ENCODE peak calls at places on chromosomes 12 and 14, in six cellular contexts. Y, Z, X, E, S and U are unnamed samples.

GRCh38 chr14:95311752-95312151 is 8.0 kb downstream of the CLMN start:
- DNase-seq in Y (no peak), Z (no peak), X (peak; percentile 56), E (no peak), S (no peak), U (no peak)

GRCh38 chr12:47095446-47096236 is 15.9 kb upstream of the AMIGO2 start:
- DNase-seq in Y (no peak), Z (peak; percentile 94), X (no peak), E (no peak), S (peak; percentile 79), U (no peak)

GRCh38 chr12:95322335-95322734 is 104.7 kb downstream of the VEZT start:
- DNase-seq in Y (no peak), Z (peak; percentile 91), X (no peak), E (no peak), S (no peak), U (no peak)

GRCh38 chr12:127480775-127481314 is 786.1 kb upstream of the TMEM132C start:
- DNase-seq in Y (no peak), Z (no peak), X (no peak), E (no peak), S (no peak), U (no peak)

GRCh38 chr12:109830267-109830666 is 2.9 kb downstream of the TRPV4 start:
- DNase-seq in Y (no peak), Z (no peak), X (no peak), E (no peak), S (no peak), U (no peak)

GRCh38 chr12:91819132-91819447 is 326.6 kb downstream of the BTG1 start:
- DNase-seq in Y (no peak), Z (no peak), X (no peak), E (no peak), S (no peak), U (no peak)

GRCh38 chr14:105026789-105027563 is 6.1 kb upstream of the CDCA4 start:
- DNase-seq in Y (no peak), Z (peak; percentile 62), X (no peak), E (no peak), S (peak; percentile 75), U (no peak)

GRCh38 chr12:116074686-116075085 is 202.8 kb downstream of the MED13L start:
- DNase-seq in Y (no peak), Z (peak; percentile 17), X (no peak), E (no peak), S (no peak), U (no peak)

GRCh38 chr12:104115587-104115975 is 22.4 kb downstream of the NFYB start:
- DNase-seq in Y (no peak), Z (no peak), X (no peak), E (no peak), S (no peak), U (no peak)

GRCh38 chr12:42756841-42757661 is 167.5 kb upstream of the PRICKLE1 start:
- DNase-seq in Y (no peak), Z (peak; percentile 91), X (peak; percentile 44), E (no peak), S (peak; percentile 95), U (no peak)

GRCh38 chr14:60349663-60350365 is 100.8 kb downstream of the PPM1A start:
- DNase-seq in Y (no peak), Z (peak; percentile 57), X (peak; percentile 56), E (peak; percentile 42), S (peak; percentile 61), U (peak; percentile 33)

GRCh38 chr12:111429760-111430417 is 24.2 kb downstream of the SH2B3 start:
- DNase-seq in Y (peak; percentile 58), Z (no peak), X (no peak), E (no peak), S (no peak), U (no peak)

GRCh38 chr12:55820679-55821078 is 2.8 kb downstream of the ORMDL2 start:
- DNase-seq in Y (no peak), Z (peak; percentile 29), X (peak; percentile 41), E (no peak), S (peak; percentile 25), U (no peak)

GRCh38 chr14:63996575-63997220 is 143.9 kb downstream of the SYNE2 start:
- DNase-seq in Y (no peak), Z (peak; percentile 80), X (no peak), E (no peak), S (peak; percentile 64), U (no peak)

GRCh38 chr14:50432131-50432530 is 35.5 kb upstream of the CDKL1 start:
- DNase-seq in Y (no peak), Z (no peak), X (no peak), E (no peak), S (no peak), U (no peak)

GRCh38 chr14:103391048-103391447 is 5.8 kb downstream of the MARK3 start:
- DNase-seq in Y (no peak), Z (peak; percentile 88), X (peak; percentile 41), E (no peak), S (peak; percentile 46), U (no peak)

GRCh38 chr12:5171701-5172100 is 128.0 kb downstream of the KCNA5 start:
- DNase-seq in Y (no peak), Z (peak; percentile 75), X (peak; percentile 31), E (no peak), S (peak; percentile 54), U (no peak)

GRCh38 chr12:3697311-3697870 is 55.5 kb downstream of the CRACR2A start:
- DNase-seq in Y (no peak), Z (peak; percentile 24), X (no peak), E (no peak), S (no peak), U (no peak)

GRCh38 chr12:42482820-42483533 is 106.6 kb downstream of the PRICKLE1 start:
- DNase-seq in Y (no peak), Z (peak; percentile 58), X (peak; percentile 79), E (no peak), S (peak; percentile 53), U (peak; percentile 71)

GRCh38 chr14:29493849-29494248 is 433.8 kb downstream of the PRKD1 start:
- DNase-seq in Y (no peak), Z (no peak), X (no peak), E (no peak), S (no peak), U (no peak)

GRCh38 chr12:120540445-120540844 is 6.3 kb downstream of the RNF10 start:
- DNase-seq in Y (no peak), Z (no peak), X (no peak), E (no peak), S (no peak), U (no peak)

GRCh38 chr12:76552343-76552938 is 7.1 kb downstream of the OSBPL8 start:
- DNase-seq in Y (no peak), Z (peak; percentile 61), X (no peak), E (no peak), S (no peak), U (no peak)

GRCh38 chr14:70152704-70153103 is 36.0 kb downstream of the SLC8A3 start:
- DNase-seq in Y (no peak), Z (no peak), X (no peak), E (no peak), S (no peak), U (no peak)

GRCh38 chr14:94989417-94989816 is 167.9 kb downstream of the DICER1 start:
- DNase-seq in Y (no peak), Z (no peak), X (no peak), E (no peak), S (no peak), U (no peak)

GRCh38 chr12:64362721-64363305 is 27.7 kb downstream of the C12orf56 start:
- DNase-seq in Y (no peak), Z (no peak), X (no peak), E (no peak), S (no peak), U (no peak)

GRCh38 chr12:12954878-12955625 is 3.1 kb upstream of the GPRC5D start:
- DNase-seq in Y (no peak), Z (no peak), X (no peak), E (no peak), S (no peak), U (no peak)

GRCh38 chr12:127809236-127809635 is 457.7 kb upstream of the TMEM132C start:
- DNase-seq in Y (no peak), Z (peak; percentile 66), X (no peak), E (no peak), S (peak; percentile 29), U (no peak)

GRCh38 chr14:23379331-23380196 is 2.7 kb downstream of the CMTM5 start:
- DNase-seq in Y (peak; percentile 38), Z (peak; percentile 45), X (peak; percentile 62), E (no peak), S (peak; percentile 78), U (peak; percentile 88)

GRCh38 chr14:54349713-54350112 is 47.1 kb upstream of the CDKN3 start:
- DNase-seq in Y (no peak), Z (no peak), X (no peak), E (no peak), S (no peak), U (no peak)